ENCODE peak calls at places on chromosomes 4 and X, in seven cellular contexts. One of them, this sample, is unnamed.

GRCh38 chrX:152907084-152907651 is 9.3 kb downstream of the ZNF185 start:
- DNase-seq in glutamatergic neuron: no peak
- DNase-seq in HepG2: no peak
- DNase-seq in midbrain: no peak
- DNase-seq in stimulated activated CD4-positive, alpha-beta T cell treated with anti-CD3 and anti-CD28 coated beads, Interleukin-15, amount 100 ng/mL, for 48 hours: no peak
- DNase-seq in GM20000: no peak
- DNase-seq in brain microvascular endothelial cell: peak
- DNase-seq in this sample: no peak

GRCh38 chrX:45598841-45599240 is 398.2 kb upstream of the DIPK2B start:
- DNase-seq in glutamatergic neuron: no peak
- DNase-seq in HepG2: no peak
- DNase-seq in midbrain: no peak
- DNase-seq in stimulated activated CD4-positive, alpha-beta T cell treated with anti-CD3 and anti-CD28 coated beads, Interleukin-15, amount 100 ng/mL, for 48 hours: no peak
- DNase-seq in GM20000: no peak
- DNase-seq in brain microvascular endothelial cell: peak
- DNase-seq in this sample: no peak

GRCh38 chr4:75168548-75168947 is 235.6 kb downstream of the PARM1 start:
- DNase-seq in glutamatergic neuron: no peak
- DNase-seq in HepG2: no peak
- DNase-seq in midbrain: no peak
- DNase-seq in stimulated activated CD4-positive, alpha-beta T cell treated with anti-CD3 and anti-CD28 coated beads, Interleukin-15, amount 100 ng/mL, for 48 hours: no peak
- DNase-seq in GM20000: no peak
- DNase-seq in brain microvascular endothelial cell: no peak
- DNase-seq in this sample: no peak

GRCh38 chr4:38733663-38734062 is 49.1 kb downstream of the TLR10 start:
- DNase-seq in glutamatergic neuron: no peak
- DNase-seq in HepG2: no peak
- DNase-seq in midbrain: no peak
- DNase-seq in stimulated activated CD4-positive, alpha-beta T cell treated with anti-CD3 and anti-CD28 coated beads, Interleukin-15, amount 100 ng/mL, for 48 hours: no peak
- DNase-seq in GM20000: no peak
- DNase-seq in brain microvascular endothelial cell: no peak
- DNase-seq in this sample: no peak

GRCh38 chrX:74133156-74133796 is 170.7 kb upstream of the ZCCHC13 start:
- DNase-seq in glutamatergic neuron: no peak
- DNase-seq in HepG2: peak
- DNase-seq in midbrain: peak
- DNase-seq in stimulated activated CD4-positive, alpha-beta T cell treated with anti-CD3 and anti-CD28 coated beads, Interleukin-15, amount 100 ng/mL, for 48 hours: peak
- DNase-seq in GM20000: peak
- DNase-seq in brain microvascular endothelial cell: peak
- DNase-seq in this sample: peak

GRCh38 chrX:6440647-6441046 is 94.3 kb downstream of the VCX3A start:
- DNase-seq in glutamatergic neuron: no peak
- DNase-seq in HepG2: no peak
- DNase-seq in midbrain: no peak
- DNase-seq in stimulated activated CD4-positive, alpha-beta T cell treated with anti-CD3 and anti-CD28 coated beads, Interleukin-15, amount 100 ng/mL, for 48 hours: no peak
- DNase-seq in GM20000: no peak
- DNase-seq in brain microvascular endothelial cell: no peak
- DNase-seq in this sample: no peak

GRCh38 chr4:2284934-2285664 is 23.2 kb upstream of the MXD4 start:
- DNase-seq in glutamatergic neuron: no peak
- DNase-seq in HepG2: no peak
- DNase-seq in midbrain: no peak
- DNase-seq in stimulated activated CD4-positive, alpha-beta T cell treated with anti-CD3 and anti-CD28 coated beads, Interleukin-15, amount 100 ng/mL, for 48 hours: no peak
- DNase-seq in GM20000: no peak
- DNase-seq in brain microvascular endothelial cell: peak
- DNase-seq in this sample: no peak

GRCh38 chr4:89438102-89438831 is 130.7 kb upstream of the GPRIN3 start:
- DNase-seq in glutamatergic neuron: peak
- DNase-seq in HepG2: peak
- DNase-seq in midbrain: no peak
- DNase-seq in stimulated activated CD4-positive, alpha-beta T cell treated with anti-CD3 and anti-CD28 coated beads, Interleukin-15, amount 100 ng/mL, for 48 hours: peak
- DNase-seq in GM20000: peak
- DNase-seq in brain microvascular endothelial cell: peak
- DNase-seq in this sample: peak

GRCh38 chr4:169024762-169025161 is 14.7 kb upstream of the CBR4 start:
- DNase-seq in glutamatergic neuron: no peak
- DNase-seq in HepG2: no peak
- DNase-seq in midbrain: peak
- DNase-seq in stimulated activated CD4-positive, alpha-beta T cell treated with anti-CD3 and anti-CD28 coated beads, Interleukin-15, amount 100 ng/mL, for 48 hours: no peak
- DNase-seq in GM20000: peak
- DNase-seq in brain microvascular endothelial cell: peak
- DNase-seq in this sample: no peak

GRCh38 chr4:53914313-53915016 is 149.9 kb downstream of the CHIC2 start:
- DNase-seq in glutamatergic neuron: no peak
- DNase-seq in HepG2: no peak
- DNase-seq in midbrain: no peak
- DNase-seq in stimulated activated CD4-positive, alpha-beta T cell treated with anti-CD3 and anti-CD28 coated beads, Interleukin-15, amount 100 ng/mL, for 48 hours: peak
- DNase-seq in GM20000: no peak
- DNase-seq in brain microvascular endothelial cell: peak
- DNase-seq in this sample: peak

GRCh38 chr4:157076578-157076947 is 613 bp downstream of the GLRB start:
- DNase-seq in glutamatergic neuron: peak
- DNase-seq in HepG2: no peak
- DNase-seq in midbrain: no peak
- DNase-seq in stimulated activated CD4-positive, alpha-beta T cell treated with anti-CD3 and anti-CD28 coated beads, Interleukin-15, amount 100 ng/mL, for 48 hours: no peak
- DNase-seq in GM20000: peak
- DNase-seq in brain microvascular endothelial cell: no peak
- DNase-seq in this sample: no peak

GRCh38 chr4:21134994-21135393 is 434.7 kb downstream of the PACRGL start:
- DNase-seq in glutamatergic neuron: no peak
- DNase-seq in HepG2: no peak
- DNase-seq in midbrain: peak
- DNase-seq in stimulated activated CD4-positive, alpha-beta T cell treated with anti-CD3 and anti-CD28 coated beads, Interleukin-15, amount 100 ng/mL, for 48 hours: no peak
- DNase-seq in GM20000: no peak
- DNase-seq in brain microvascular endothelial cell: no peak
- DNase-seq in this sample: no peak

GRCh38 chrX:140172401-140172800 is 207.1 kb upstream of the CXorf66 start:
- DNase-seq in glutamatergic neuron: no peak
- DNase-seq in HepG2: no peak
- DNase-seq in midbrain: no peak
- DNase-seq in stimulated activated CD4-positive, alpha-beta T cell treated with anti-CD3 and anti-CD28 coated beads, Interleukin-15, amount 100 ng/mL, for 48 hours: no peak
- DNase-seq in GM20000: no peak
- DNase-seq in brain microvascular endothelial cell: no peak
- DNase-seq in this sample: no peak

GRCh38 chr4:84639143-84639542 is 56.2 kb downstream of the CDS1 start:
- DNase-seq in glutamatergic neuron: no peak
- DNase-seq in HepG2: no peak
- DNase-seq in midbrain: no peak
- DNase-seq in stimulated activated CD4-positive, alpha-beta T cell treated with anti-CD3 and anti-CD28 coated beads, Interleukin-15, amount 100 ng/mL, for 48 hours: no peak
- DNase-seq in GM20000: no peak
- DNase-seq in brain microvascular endothelial cell: no peak
- DNase-seq in this sample: no peak

GRCh38 chrX:72609313-72609712 is 36.7 kb upstream of the HDAC8 start:
- DNase-seq in glutamatergic neuron: no peak
- DNase-seq in HepG2: peak
- DNase-seq in midbrain: no peak
- DNase-seq in stimulated activated CD4-positive, alpha-beta T cell treated with anti-CD3 and anti-CD28 coated beads, Interleukin-15, amount 100 ng/mL, for 48 hours: no peak
- DNase-seq in GM20000: peak
- DNase-seq in brain microvascular endothelial cell: no peak
- DNase-seq in this sample: no peak

GRCh38 chr4:145755802-145756201 is 75.9 kb downstream of the C4orf51 start:
- DNase-seq in glutamatergic neuron: no peak
- DNase-seq in HepG2: no peak
- DNase-seq in midbrain: no peak
- DNase-seq in stimulated activated CD4-positive, alpha-beta T cell treated with anti-CD3 and anti-CD28 coated beads, Interleukin-15, amount 100 ng/mL, for 48 hours: no peak
- DNase-seq in GM20000: no peak
- DNase-seq in brain microvascular endothelial cell: peak
- DNase-seq in this sample: no peak

GRCh38 chr4:4391866-4392265 is 5.0 kb downstream of the NSG1 start:
- DNase-seq in glutamatergic neuron: no peak
- DNase-seq in HepG2: no peak
- DNase-seq in midbrain: no peak
- DNase-seq in stimulated activated CD4-positive, alpha-beta T cell treated with anti-CD3 and anti-CD28 coated beads, Interleukin-15, amount 100 ng/mL, for 48 hours: no peak
- DNase-seq in GM20000: no peak
- DNase-seq in brain microvascular endothelial cell: no peak
- DNase-seq in this sample: no peak

GRCh38 chr4:180060159-180060889 is 2182.9 kb upstream of the TENM3 start:
- DNase-seq in glutamatergic neuron: no peak
- DNase-seq in HepG2: no peak
- DNase-seq in midbrain: peak
- DNase-seq in stimulated activated CD4-positive, alpha-beta T cell treated with anti-CD3 and anti-CD28 coated beads, Interleukin-15, amount 100 ng/mL, for 48 hours: no peak
- DNase-seq in GM20000: peak
- DNase-seq in brain microvascular endothelial cell: no peak
- DNase-seq in this sample: no peak

GRCh38 chrX:42127563-42127962 is 204.2 kb upstream of the CASK start:
- DNase-seq in glutamatergic neuron: no peak
- DNase-seq in HepG2: no peak
- DNase-seq in midbrain: no peak
- DNase-seq in stimulated activated CD4-positive, alpha-beta T cell treated with anti-CD3 and anti-CD28 coated beads, Interleukin-15, amount 100 ng/mL, for 48 hours: no peak
- DNase-seq in GM20000: no peak
- DNase-seq in brain microvascular endothelial cell: no peak
- DNase-seq in this sample: no peak

GRCh38 chrX:76802698-76803097 is 375.2 kb downstream of the MAGEE1 start:
- DNase-seq in glutamatergic neuron: no peak
- DNase-seq in HepG2: no peak
- DNase-seq in midbrain: no peak
- DNase-seq in stimulated activated CD4-positive, alpha-beta T cell treated with anti-CD3 and anti-CD28 coated beads, Interleukin-15, amount 100 ng/mL, for 48 hours: no peak
- DNase-seq in GM20000: no peak
- DNase-seq in brain microvascular endothelial cell: peak
- DNase-seq in this sample: peak

GRCh38 chrX:72576161-72576896 is 3.7 kb upstream of the HDAC8 start:
- DNase-seq in glutamatergic neuron: no peak
- DNase-seq in HepG2: peak
- DNase-seq in midbrain: no peak
- DNase-seq in stimulated activated CD4-positive, alpha-beta T cell treated with anti-CD3 and anti-CD28 coated beads, Interleukin-15, amount 100 ng/mL, for 48 hours: no peak
- DNase-seq in GM20000: no peak
- DNase-seq in brain microvascular endothelial cell: peak
- DNase-seq in this sample: no peak

GRCh38 chr4:8274772-8275241 is 5.3 kb downstream of the HTRA3 start:
- DNase-seq in glutamatergic neuron: peak
- DNase-seq in HepG2: no peak
- DNase-seq in midbrain: peak
- DNase-seq in stimulated activated CD4-positive, alpha-beta T cell treated with anti-CD3 and anti-CD28 coated beads, Interleukin-15, amount 100 ng/mL, for 48 hours: no peak
- DNase-seq in GM20000: no peak
- DNase-seq in brain microvascular endothelial cell: peak
- DNase-seq in this sample: peak

GRCh38 chr4:150140774-150141400 is 62.6 kb downstream of the DCLK2 start:
- DNase-seq in glutamatergic neuron: no peak
- DNase-seq in HepG2: no peak
- DNase-seq in midbrain: no peak
- DNase-seq in stimulated activated CD4-positive, alpha-beta T cell treated with anti-CD3 and anti-CD28 coated beads, Interleukin-15, amount 100 ng/mL, for 48 hours: no peak
- DNase-seq in GM20000: no peak
- DNase-seq in brain microvascular endothelial cell: peak
- DNase-seq in this sample: no peak

GRCh38 chr4:17702666-17703065 is 78.8 kb downstream of the FAM184B start:
- DNase-seq in glutamatergic neuron: no peak
- DNase-seq in HepG2: no peak
- DNase-seq in midbrain: no peak
- DNase-seq in stimulated activated CD4-positive, alpha-beta T cell treated with anti-CD3 and anti-CD28 coated beads, Interleukin-15, amount 100 ng/mL, for 48 hours: no peak
- DNase-seq in GM20000: no peak
- DNase-seq in brain microvascular endothelial cell: no peak
- DNase-seq in this sample: no peak

GRCh38 chr4:56424697-56425514 is 10.5 kb downstream of the PPAT start:
- DNase-seq in glutamatergic neuron: no peak
- DNase-seq in HepG2: no peak
- DNase-seq in midbrain: peak
- DNase-seq in stimulated activated CD4-positive, alpha-beta T cell treated with anti-CD3 and anti-CD28 coated beads, Interleukin-15, amount 100 ng/mL, for 48 hours: no peak
- DNase-seq in GM20000: peak
- DNase-seq in brain microvascular endothelial cell: peak
- DNase-seq in this sample: no peak

GRCh38 chr4:15676899-15677298 is 4.7 kb upstream of the FAM200B start:
- DNase-seq in glutamatergic neuron: no peak
- DNase-seq in HepG2: no peak
- DNase-seq in midbrain: no peak
- DNase-seq in stimulated activated CD4-positive, alpha-beta T cell treated with anti-CD3 and anti-CD28 coated beads, Interleukin-15, amount 100 ng/mL, for 48 hours: no peak
- DNase-seq in GM20000: no peak
- DNase-seq in brain microvascular endothelial cell: no peak
- DNase-seq in this sample: no peak

This sample was measured in T1000.